ENCODE peak calls at places on chromosomes 12 and 14, in four cellular contexts. One of them, this sample, is unnamed.

GRCh38 chr12:38053655-38054464 is 262.7 kb upstream of the ALG10B start:
- DNase-seq in C1 segment of cervical spinal cord: no peak
- DNase-seq in NCI-H1092 treated with DMSO at 0.1 percent for 48 hours: no peak
- DNase-seq in T-helper 9 cell: no peak
- DNase-seq in this sample: no peak

GRCh38 chr12:13425766-13426165 is 229.2 kb downstream of the EMP1 start:
- DNase-seq in C1 segment of cervical spinal cord: no peak
- DNase-seq in NCI-H1092 treated with DMSO at 0.1 percent for 48 hours: no peak
- DNase-seq in T-helper 9 cell: no peak
- DNase-seq in this sample: no peak

GRCh38 chr12:89370850-89371249 is 18.5 kb upstream of the DUSP6 start:
- DNase-seq in T-helper 9 cell: no peak
- DNase-seq in NCI-H1092 treated with DMSO at 0.1 percent for 48 hours: no peak
- DNase-seq in C1 segment of cervical spinal cord: no peak
- DNase-seq in this sample: no peak

GRCh38 chr14:37490607-37491006 is 104.4 kb downstream of the FOXA1 start:
- DNase-seq in NCI-H1092 treated with DMSO at 0.1 percent for 48 hours: no peak
- DNase-seq in T-helper 9 cell: no peak
- DNase-seq in C1 segment of cervical spinal cord: no peak
- DNase-seq in this sample: no peak

GRCh38 chr12:13074396-13075113 is 28.9 kb downstream of the GSG1 start:
- DNase-seq in C1 segment of cervical spinal cord: no peak
- DNase-seq in T-helper 9 cell: no peak
- DNase-seq in NCI-H1092 treated with DMSO at 0.1 percent for 48 hours: no peak
- DNase-seq in this sample: no peak

GRCh38 chr14:85883971-85884370 is 354.0 kb downstream of the FLRT2 start:
- DNase-seq in C1 segment of cervical spinal cord: no peak
- DNase-seq in NCI-H1092 treated with DMSO at 0.1 percent for 48 hours: no peak
- DNase-seq in T-helper 9 cell: no peak
- DNase-seq in this sample: no peak

GRCh38 chr12:9948606-9949286 is 16.6 kb upstream of the CLEC2A start:
- DNase-seq in T-helper 9 cell: no peak
- DNase-seq in NCI-H1092 treated with DMSO at 0.1 percent for 48 hours: no peak
- DNase-seq in C1 segment of cervical spinal cord: no peak
- DNase-seq in this sample: no peak

GRCh38 chr12:77685112-77685511 is 145.6 kb upstream of the NAV3 start:
- DNase-seq in T-helper 9 cell: no peak
- DNase-seq in C1 segment of cervical spinal cord: no peak
- DNase-seq in NCI-H1092 treated with DMSO at 0.1 percent for 48 hours: peak
- DNase-seq in this sample: peak